ENCODE peak calls at places on chromosomes 6 and 20, in five cellular contexts. S is A549, I is K562, F is GM12878, W is SK-N-SH. M is an unnamed sample.

GRCh38 chr6:99821164-99821563 is 172.9 kb downstream of the MCHR2 start:
- DNase-seq in S (no peak), I (no peak), F (no peak), W (no peak), M (no peak)

GRCh38 chr20:63517376-63518309 is 2.9 kb upstream of the PPDPF start:
- DNase-seq in S (no peak), I (no peak), F (no peak), W (no peak), M (no peak)

GRCh38 chr6:99490608-99491007 is 24.6 kb downstream of the USP45 start:
- DNase-seq in S (no peak), I (no peak), F (no peak), W (no peak), M (no peak)

GRCh38 chr6:133916650-133917151 is 27.8 kb downstream of the TCF21 start:
- DNase-seq in S (peak; percentile 35), I (peak; percentile 89), F (peak; percentile 35), W (peak; percentile 60), M (peak; percentile 91)

GRCh38 chr6:41548098-41548840 is 2.1 kb downstream of the FOXP4 start:
- DNase-seq in S (no peak), I (no peak), F (no peak), W (no peak), M (no peak)

GRCh38 chr20:59948828-59949720 is 8.9 kb downstream of the FAM217B start:
- DNase-seq in S (no peak), I (peak; percentile 56), F (no peak), W (peak; percentile 44), M (peak; percentile 67)

GRCh38 chr6:140372064-140372463 is 997.6 kb upstream of the CITED2 start:
- DNase-seq in S (no peak), I (no peak), F (no peak), W (no peak), M (no peak)

GRCh38 chr6:111486921-111487320 is 3.9 kb upstream of the REV3L start:
- DNase-seq in S (no peak), I (no peak), F (no peak), W (no peak), M (no peak)

GRCh38 chr6:73565767-73566485 is 45.1 kb upstream of the EEF1A1 start:
- DNase-seq in S (no peak), I (no peak), F (no peak), W (no peak), M (peak; percentile 15)

GRCh38 chr20:63857751-63858392 is 3.4 kb upstream of the ABHD16B start:
- DNase-seq in S (no peak), I (no peak), F (no peak), W (peak; percentile 78), M (no peak)

GRCh38 chr6:55694148-55694547 is 115.2 kb upstream of the HMGCLL1 start:
- DNase-seq in S (no peak), I (no peak), F (no peak), W (no peak), M (peak; percentile 78)

GRCh38 chr20:32870985-32871384 is 12.3 kb downstream of the EFCAB8 start:
- DNase-seq in S (no peak), I (no peak), F (no peak), W (no peak), M (no peak)

GRCh38 chr20:835220-836045 is 1.9 kb downstream of the FAM110A start:
- DNase-seq in S (no peak), I (peak; percentile 59), F (no peak), W (no peak), M (no peak)

GRCh38 chr6:137717074-137718073 is 149.7 kb upstream of the TNFAIP3 start:
- DNase-seq in S (no peak), I (no peak), F (no peak), W (no peak), M (no peak)

GRCh38 chr6:128414943-128415342 is 105.5 kb downstream of the PTPRK start:
- DNase-seq in S (no peak), I (no peak), F (no peak), W (no peak), M (no peak)

GRCh38 chr20:38275815-38276550 is 15.4 kb upstream of the KIAA1755 start:
- DNase-seq in S (no peak), I (peak; percentile 12), F (no peak), W (no peak), M (peak; percentile 96)

GRCh38 chr6:105302617-105303128 is 100.2 kb downstream of the PREP start:
- DNase-seq in S (no peak), I (no peak), F (no peak), W (no peak), M (no peak)

GRCh38 chr6:132392792-132393191 is 8.5 kb downstream of the MOXD1 start:
- DNase-seq in S (no peak), I (peak; percentile 3), F (no peak), W (no peak), M (no peak)

GRCh38 chr6:2934057-2934456 is 30.9 kb upstream of the SERPINB9 start:
- DNase-seq in S (no peak), I (no peak), F (no peak), W (no peak), M (no peak)

GRCh38 chr20:41174373-41174772 is 37.0 kb downstream of the PLCG1 start:
- DNase-seq in S (no peak), I (no peak), F (no peak), W (no peak), M (no peak)

GRCh38 chr20:41175201-41175651 is 37.9 kb downstream of the PLCG1 start:
- DNase-seq in S (no peak), I (no peak), F (no peak), W (no peak), M (no peak)

GRCh38 chr20:41173791-41174341 is 36.5 kb downstream of the PLCG1 start:
- DNase-seq in S (no peak), I (no peak), F (no peak), W (no peak), M (no peak)

GRCh38 chr20:41175727-41176330 is 38.5 kb downstream of the PLCG1 start:
- DNase-seq in S (no peak), I (no peak), F (no peak), W (no peak), M (no peak)

DNA sequence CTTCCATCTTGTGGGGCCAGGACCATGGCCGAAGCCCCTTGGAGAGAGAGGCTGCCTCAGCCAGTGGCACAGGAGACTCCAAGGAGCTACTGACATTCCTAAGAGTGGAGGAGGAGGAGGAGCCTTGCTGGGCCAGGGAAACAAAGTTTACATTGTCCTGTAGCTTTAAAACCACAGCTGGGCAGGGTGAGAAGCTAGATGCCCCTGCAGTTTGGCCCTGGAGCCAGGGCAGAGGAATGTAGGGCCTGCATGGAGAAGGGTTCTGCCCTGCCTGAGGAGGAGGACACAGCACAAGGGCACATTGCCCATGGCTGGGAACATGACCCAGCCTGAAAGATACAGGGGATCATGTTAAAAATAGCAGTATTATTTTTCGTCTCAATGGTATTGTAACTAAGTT is 37.4 kb downstream of the PLCG1 start:
- DNase-seq in S (no peak), I (no peak), F (no peak), W (no peak), M (peak; percentile 34)
- TF ChIP-seq RCOR1 in S (no peak), I (no peak), F (no peak), W (no peak), M (no peak)

GRCh38 chr6:84791927-84792326 is 27.5 kb upstream of the TBX18 start:
- DNase-seq in S (no peak), I (peak; percentile 27), F (no peak), W (no peak), M (no peak)
- TF ChIP-seq RCOR1 in S (no peak), I (no peak), F (no peak), W (no peak), M (no peak)

DNA sequence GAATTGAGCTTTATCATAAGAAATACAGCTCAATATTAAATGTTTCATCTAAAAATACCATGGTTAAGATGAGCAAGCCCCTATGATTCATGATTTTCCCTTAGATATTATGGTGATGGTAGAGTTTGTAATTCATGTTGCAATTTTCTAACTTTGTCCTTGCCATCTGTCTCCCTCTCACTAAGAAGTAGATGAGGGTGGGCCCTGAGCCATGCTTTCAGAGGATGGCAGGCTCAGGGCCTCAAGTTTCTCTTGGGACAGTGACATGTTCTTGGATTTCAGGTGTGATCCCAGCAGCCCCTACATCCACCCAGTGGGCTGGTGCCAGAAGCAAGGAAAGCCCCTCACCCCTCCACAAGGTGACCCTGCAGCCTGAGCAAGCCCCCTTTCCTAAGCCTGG is 25.6 kb downstream of the L3MBTL1 start:
- DNase-seq in S (no peak), I (no peak), F (no peak), W (no peak), M (peak; percentile 55)
- TF ChIP-seq RCOR1 in S (no peak), I (no peak), F (no peak), W (no peak), M (no peak)

GRCh38 chr20:10225439-10226080 is 6.9 kb downstream of the SNAP25 start:
- DNase-seq in S (peak; percentile 33), I (peak; percentile 31), F (no peak), W (peak; percentile 34), M (no peak)
- TF ChIP-seq RCOR1 in S (no peak), I (no peak), F (no peak), W (no peak), M (no peak)

GRCh38 chr20:40679119-40679637 is 9.9 kb downstream of the MAFB start:
- DNase-seq in S (no peak), I (no peak), F (no peak), W (no peak), M (no peak)
- TF ChIP-seq RCOR1 in S (no peak), I (no peak), F (no peak), W (no peak), M (no peak)

GRCh38 chr6:11791354-11792107 is 12.9 kb upstream of the ADTRP start:
- DNase-seq in S (no peak), I (no peak), F (no peak), W (no peak), M (peak; percentile 55)
- TF ChIP-seq RCOR1 in S (no peak), I (no peak), F (no peak), W (no peak), M (no peak)

GRCh38 chr6:160949531-160949930 is 42.0 kb upstream of the MAP3K4 start:
- DNase-seq in S (no peak), I (no peak), F (no peak), W (no peak), M (no peak)

GRCh38 chr6:160950507-160950906 is 41.1 kb upstream of the MAP3K4 start:
- DNase-seq in S (peak; percentile 16), I (no peak), F (no peak), W (no peak), M (peak; percentile 44)

GRCh38 chr6:160940197-160940596 is 51.4 kb upstream of the MAP3K4 start:
- DNase-seq in S (no peak), I (no peak), F (no peak), W (no peak), M (no peak)

GRCh38 chr6:160943997-160944396 is 47.6 kb upstream of the MAP3K4 start:
- DNase-seq in S (no peak), I (no peak), F (no peak), W (no peak), M (no peak)

DNA sequence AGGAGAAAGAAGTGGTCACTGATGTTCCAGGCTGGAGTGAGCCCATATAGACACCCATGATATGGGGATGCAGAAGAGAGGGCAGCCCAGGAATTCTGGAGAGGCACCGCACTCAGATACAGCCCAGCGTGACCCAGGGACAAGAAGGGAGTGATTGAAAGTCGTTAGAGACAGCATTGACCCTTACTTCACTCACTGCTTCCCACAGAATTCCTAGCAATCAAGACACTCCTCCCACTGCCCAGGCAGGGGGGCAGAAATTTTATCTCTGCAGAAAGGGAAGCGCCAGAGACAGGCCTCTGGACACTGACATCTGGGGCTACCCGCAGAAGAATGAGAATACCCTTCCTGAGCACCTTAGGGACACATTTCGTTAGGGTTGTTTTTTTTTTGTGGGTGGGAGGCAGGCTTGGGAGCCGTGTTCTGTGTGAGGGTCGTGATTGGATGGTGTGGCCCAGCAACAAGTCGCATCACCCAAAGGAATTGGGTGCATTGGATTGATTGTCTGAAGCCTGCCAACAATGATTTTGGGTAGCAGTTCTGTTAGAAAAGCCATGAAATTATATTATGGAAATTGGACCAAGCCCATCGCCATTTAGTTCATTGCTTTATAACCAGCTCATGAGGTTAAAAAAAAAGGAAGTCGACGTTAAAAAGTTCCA is 45.9 kb upstream of the MAP3K4 start:
- DNase-seq in S (no peak), I (no peak), F (no peak), W (no peak), M (no peak)
- TF ChIP-seq RCOR1 in S (no peak), I (no peak), F (no peak), W (no peak), M (no peak)